ENCODE peak calls at places on chromosome 12, in six cellular contexts. One of them, this sample, is unnamed.

GRCh38 chr12:103996595-103996994 is 30.9 kb downstream of the TDG start:
- DNase-seq in GM12878: no peak
- DNase-seq in K562: no peak
- DNase-seq in H1: no peak
- DNase-seq in HepG2: no peak
- DNase-seq in GM12891: no peak
- DNase-seq in this sample: no peak

GRCh38 chr12:94795053-94795452 is 144.7 kb upstream of the TMCC3 start:
- DNase-seq in GM12891: no peak
- DNase-seq in H1: no peak
- DNase-seq in GM12878: no peak
- DNase-seq in K562: no peak
- DNase-seq in HepG2: no peak
- DNase-seq in this sample: no peak

GRCh38 chr12:74537126-74537706 is 419 bp upstream of the ATXN7L3B start:
- DNase-seq in GM12891: peak; percentile 15
- DNase-seq in HepG2: peak; percentile 56
- DNase-seq in GM12878: peak; percentile 48
- DNase-seq in H1: no peak
- DNase-seq in K562: peak; percentile 25
- DNase-seq in this sample: no peak

GRCh38 chr12:92899388-92900001 is 29.6 kb downstream of the EEA1 start:
- DNase-seq in HepG2: peak; percentile 85
- DNase-seq in GM12878: no peak
- DNase-seq in GM12891: no peak
- DNase-seq in K562: no peak
- DNase-seq in H1: no peak
- DNase-seq in this sample: no peak

GRCh38 chr12:109329710-109330109 is 18.0 kb upstream of the MYO1H start:
- DNase-seq in K562: no peak
- DNase-seq in H1: no peak
- DNase-seq in GM12891: no peak
- DNase-seq in HepG2: no peak
- DNase-seq in GM12878: no peak
- DNase-seq in this sample: no peak

GRCh38 chr12:95790912-95791849 is 617 bp upstream of the NTN4 start:
- DNase-seq in HepG2: no peak
- DNase-seq in GM12891: peak; percentile 14
- DNase-seq in GM12878: no peak
- DNase-seq in H1: peak; percentile 77
- DNase-seq in K562: no peak
- DNase-seq in this sample: peak; percentile 14

GRCh38 chr12:88952543-88952942 is 372.3 kb upstream of the KITLG start:
- DNase-seq in GM12878: no peak
- DNase-seq in HepG2: peak; percentile 15
- DNase-seq in K562: no peak
- DNase-seq in H1: no peak
- DNase-seq in GM12891: no peak
- DNase-seq in this sample: no peak

GRCh38 chr12:84636801-84637285 is 275.8 kb downstream of the SLC6A15 start:
- DNase-seq in H1: no peak
- DNase-seq in GM12891: no peak
- DNase-seq in HepG2: no peak
- DNase-seq in GM12878: no peak
- DNase-seq in K562: no peak
- DNase-seq in this sample: no peak

GRCh38 chr12:106445981-106446380 is 88.4 kb downstream of the POLR3B start:
- DNase-seq in GM12878: no peak
- DNase-seq in HepG2: no peak
- DNase-seq in K562: no peak
- DNase-seq in H1: no peak
- DNase-seq in GM12891: no peak
- DNase-seq in this sample: no peak

GRCh38 chr12:4274396-4274959 is 916 bp downstream of the CCND2 start:
- DNase-seq in H1: peak; percentile 62
- DNase-seq in GM12891: no peak
- DNase-seq in HepG2: no peak
- DNase-seq in GM12878: no peak
- DNase-seq in K562: peak; percentile 26
- DNase-seq in this sample: no peak

GRCh38 chr12:82620917-82621316 is 65.8 kb upstream of the TMTC2 start:
- DNase-seq in GM12891: no peak
- DNase-seq in HepG2: no peak
- DNase-seq in H1: no peak
- DNase-seq in GM12878: no peak
- DNase-seq in K562: no peak
- DNase-seq in this sample: no peak

GRCh38 chr12:6332459-6332858 is 9.4 kb downstream of the TNFRSF1A start:
- DNase-seq in H1: no peak
- DNase-seq in GM12891: no peak
- DNase-seq in HepG2: no peak
- DNase-seq in GM12878: no peak
- DNase-seq in K562: no peak
- DNase-seq in this sample: no peak

GRCh38 chr12:98698603-98699463 is 53.7 kb downstream of the APAF1 start:
- DNase-seq in H1: peak; percentile 54
- DNase-seq in GM12891: peak; percentile 25
- DNase-seq in GM12878: peak; percentile 38
- DNase-seq in K562: peak; percentile 37
- DNase-seq in HepG2: peak; percentile 39
- DNase-seq in this sample: peak; percentile 19

GRCh38 chr12:31388713-31389112 is 62.8 kb upstream of the SINHCAF start:
- DNase-seq in GM12891: no peak
- DNase-seq in K562: no peak
- DNase-seq in H1: no peak
- DNase-seq in GM12878: no peak
- DNase-seq in HepG2: no peak
- DNase-seq in this sample: no peak

GRCh38 chr12:26748741-26749431 is 84.1 kb downstream of the ITPR2 start:
- DNase-seq in H1: no peak
- DNase-seq in GM12891: no peak
- DNase-seq in K562: no peak
- DNase-seq in HepG2: no peak
- DNase-seq in GM12878: peak; percentile 86
- DNase-seq in this sample: no peak

GRCh38 chr12:68317047-68317667 is 15.0 kb downstream of the MDM1 start:
- DNase-seq in GM12878: no peak
- DNase-seq in GM12891: no peak
- DNase-seq in HepG2: peak; percentile 35
- DNase-seq in H1: no peak
- DNase-seq in K562: peak; percentile 29
- DNase-seq in this sample: no peak

GRCh38 chr12:32032205-32032810 is 73.1 kb downstream of the RESF1 start:
- DNase-seq in K562: no peak
- DNase-seq in GM12891: no peak
- DNase-seq in HepG2: no peak
- DNase-seq in H1: no peak
- DNase-seq in GM12878: no peak
- DNase-seq in this sample: no peak

GRCh38 chr12:109304485-109304884 is 4.6 kb downstream of the FOXN4 start:
- DNase-seq in H1: no peak
- DNase-seq in GM12878: no peak
- DNase-seq in HepG2: no peak
- DNase-seq in GM12891: no peak
- DNase-seq in K562: no peak
- DNase-seq in this sample: no peak

GRCh38 chr12:82440885-82441284 is 82.6 kb downstream of the METTL25 start:
- DNase-seq in K562: no peak
- DNase-seq in HepG2: no peak
- DNase-seq in GM12891: no peak
- DNase-seq in H1: no peak
- DNase-seq in GM12878: no peak
- DNase-seq in this sample: no peak

GRCh38 chr12:56601503-56601902 is 28.6 kb downstream of the BAZ2A start:
- DNase-seq in K562: peak; percentile 41
- DNase-seq in GM12878: no peak
- DNase-seq in H1: no peak
- DNase-seq in GM12891: no peak
- DNase-seq in HepG2: no peak
- DNase-seq in this sample: no peak

GRCh38 chr12:68189766-68190700 is 30.5 kb upstream of the IFNG start:
- DNase-seq in GM12891: no peak
- DNase-seq in H1: no peak
- DNase-seq in K562: no peak
- DNase-seq in GM12878: no peak
- DNase-seq in HepG2: no peak
- DNase-seq in this sample: no peak

GRCh38 chr12:132014092-132014914 is 64.6 kb downstream of the EP400 start:
- DNase-seq in GM12878: no peak
- DNase-seq in HepG2: no peak
- DNase-seq in K562: no peak
- DNase-seq in GM12891: no peak
- DNase-seq in H1: no peak
- DNase-seq in this sample: no peak

GRCh38 chr12:27542628-27543027 is 18.6 kb downstream of the PPFIBP1 start:
- DNase-seq in GM12878: no peak
- DNase-seq in K562: no peak
- DNase-seq in GM12891: no peak
- DNase-seq in H1: no peak
- DNase-seq in HepG2: no peak
- DNase-seq in this sample: no peak

GRCh38 chr12:11877869-11878780 is 192.6 kb upstream of the BCL2L14 start:
- DNase-seq in HepG2: no peak
- DNase-seq in GM12878: no peak
- DNase-seq in GM12891: no peak
- DNase-seq in H1: no peak
- DNase-seq in K562: no peak
- DNase-seq in this sample: no peak

GRCh38 chr12:53461059-53461458 is 9.2 kb downstream of the PCBP2 start:
- DNase-seq in K562: no peak
- DNase-seq in H1: no peak
- DNase-seq in HepG2: no peak
- DNase-seq in GM12878: no peak
- DNase-seq in GM12891: no peak
- DNase-seq in this sample: no peak

GRCh38 chr12:28946361-28946760 is 202.7 kb upstream of the FAR2 start:
- DNase-seq in GM12878: no peak
- DNase-seq in H1: no peak
- DNase-seq in HepG2: no peak
- DNase-seq in K562: no peak
- DNase-seq in GM12891: no peak
- DNase-seq in this sample: no peak

GRCh38 chr12:32604565-32604964 is 74.5 kb upstream of the DNM1L start:
- DNase-seq in GM12878: no peak
- DNase-seq in K562: no peak
- DNase-seq in GM12891: no peak
- DNase-seq in HepG2: no peak
- DNase-seq in H1: no peak
- DNase-seq in this sample: no peak

GRCh38 chr12:12930633-12931032 is 21.3 kb downstream of the GPRC5D start:
- DNase-seq in HepG2: no peak
- DNase-seq in GM12878: no peak
- DNase-seq in H1: no peak
- DNase-seq in GM12891: no peak
- DNase-seq in K562: no peak
- DNase-seq in this sample: no peak

GRCh38 chr12:12926571-12927071 is 25.3 kb downstream of the GPRC5D start:
- DNase-seq in GM12891: no peak
- DNase-seq in H1: no peak
- DNase-seq in HepG2: no peak
- DNase-seq in GM12878: no peak
- DNase-seq in K562: no peak
- DNase-seq in this sample: no peak

GRCh38 chr12:12929696-12930095 is 22.3 kb downstream of the GPRC5D start:
- DNase-seq in K562: no peak
- DNase-seq in GM12878: no peak
- DNase-seq in HepG2: no peak
- DNase-seq in GM12891: no peak
- DNase-seq in H1: no peak
- DNase-seq in this sample: no peak

GRCh38 chr12:12925383-12925782 is 26.6 kb downstream of the GPRC5D start:
- DNase-seq in GM12878: no peak
- DNase-seq in K562: no peak
- DNase-seq in HepG2: no peak
- DNase-seq in H1: no peak
- DNase-seq in GM12891: no peak
- DNase-seq in this sample: no peak

GRCh38 chr12:12927211-12928079 is 24.5 kb downstream of the GPRC5D start:
- DNase-seq in GM12878: peak; percentile 28
- DNase-seq in HepG2: peak; percentile 95
- DNase-seq in H1: peak; percentile 68
- DNase-seq in GM12891: no peak
- DNase-seq in K562: peak; percentile 79
- DNase-seq in this sample: peak; percentile 25
- TF ChIP-seq POLR2A in GM12878: no peak
- TF ChIP-seq POLR2A in HepG2: peak; percentile 86
- TF ChIP-seq POLR2A in H1: no peak
- TF ChIP-seq POLR2A in GM12891: no peak
- TF ChIP-seq POLR2A in K562: peak; percentile 89
- TF ChIP-seq POLR2A in this sample: no peak

GRCh38 chr12:124036117-124037109 is 63.4 kb downstream of the ZNF664 start:
- DNase-seq in H1: peak; percentile 61
- DNase-seq in GM12891: peak; percentile 45
- DNase-seq in GM12878: peak; percentile 27
- DNase-seq in K562: peak; percentile 56
- DNase-seq in HepG2: peak; percentile 15
- DNase-seq in this sample: peak; percentile 34
- TF ChIP-seq TAF1 in H1: no peak
- TF ChIP-seq TAF1 in GM12891: no peak
- TF ChIP-seq TAF1 in GM12878: no peak
- TF ChIP-seq TAF1 in K562: no peak
- TF ChIP-seq TAF1 in HepG2: no peak
- TF ChIP-seq TAF1 in this sample: no peak

GRCh38 chr12:45730116-45730841 is 773 bp downstream of the ARID2 start:
- DNase-seq in K562: peak; percentile 27
- DNase-seq in GM12878: no peak
- DNase-seq in HepG2: no peak
- DNase-seq in H1: peak; percentile 62
- DNase-seq in GM12891: no peak
- DNase-seq in this sample: no peak

GRCh38 chr12:45730842-45731336 is 1.4 kb downstream of the ARID2 start:
- DNase-seq in H1: no peak
- DNase-seq in HepG2: peak; percentile 60
- DNase-seq in GM12878: no peak
- DNase-seq in GM12891: no peak
- DNase-seq in K562: no peak
- DNase-seq in this sample: no peak

GRCh38 chr12:45727994-45728624 is 1.4 kb upstream of the ARID2 start:
- DNase-seq in K562: no peak
- DNase-seq in HepG2: no peak
- DNase-seq in H1: no peak
- DNase-seq in GM12878: no peak
- DNase-seq in GM12891: no peak
- DNase-seq in this sample: no peak

GRCh38 chr12:45728625-45729232 is 777 bp upstream of the ARID2 start:
- DNase-seq in HepG2: peak; percentile 92
- DNase-seq in GM12891: peak; percentile 40
- DNase-seq in H1: peak; percentile 94
- DNase-seq in GM12878: peak; percentile 87
- DNase-seq in K562: peak; percentile 76
- DNase-seq in this sample: peak; percentile 47

GRCh38 chr12:45729233-45730115 is at the start of gene ARID2:
- DNase-seq in HepG2: peak; percentile 14
- DNase-seq in H1: peak; percentile 60
- DNase-seq in GM12878: no peak
- DNase-seq in K562: peak; percentile 49
- DNase-seq in GM12891: peak; percentile 27
- DNase-seq in this sample: peak; percentile 29
- TF ChIP-seq POLR2A in HepG2: no peak
- TF ChIP-seq POLR2A in H1: no peak
- TF ChIP-seq POLR2A in GM12878: peak; percentile 17
- TF ChIP-seq POLR2A in K562: no peak
- TF ChIP-seq POLR2A in GM12891: no peak
- TF ChIP-seq POLR2A in this sample: no peak

GRCh38 chr12:81245918-81246611 is 168.2 kb downstream of the ACSS3 start:
- DNase-seq in H1: peak; percentile 48
- DNase-seq in K562: no peak
- DNase-seq in GM12878: no peak
- DNase-seq in HepG2: no peak
- DNase-seq in GM12891: no peak
- DNase-seq in this sample: no peak
- TF ChIP-seq TAF1 in H1: no peak
- TF ChIP-seq TAF1 in K562: no peak
- TF ChIP-seq TAF1 in GM12878: no peak
- TF ChIP-seq TAF1 in HepG2: no peak
- TF ChIP-seq TAF1 in GM12891: no peak
- TF ChIP-seq TAF1 in this sample: no peak

This sample was measured in GM12892.